ENCODE peak calls at places on chromosomes 16 and 17, in five cellular contexts. R is central memory CD8-positive, alpha-beta T cell; M is SK-N-SH treated with all-trans-retinoic acid at 6 μM for 48 hours; O is A549; D is activated naive CD4-positive, alpha-beta T cell treated with anti-CD3 and anti-CD28 coated beads, Interleukin-2, amount 50 U/mL, for 72 hours. C is an unnamed sample.

GRCh38 chr17:46212634-46213435 is 19.6 kb upstream of the KANSL1 start:
- ATAC-seq in R (peak), M (peak), O (peak), D (peak), C (peak)

GRCh38 chr17:8806206-8807069 is 7.3 kb upstream of the MFSD6L start:
- ATAC-seq in R (no peak), M (no peak), O (no peak), D (no peak), C (peak)

GRCh38 chr16:17723735-17724134 is 253.0 kb upstream of the XYLT1 start:
- ATAC-seq in R (no peak), M (no peak), O (no peak), D (no peak), C (no peak)

GRCh38 chr16:85602402-85602801 is 10.7 kb upstream of the GSE1 start:
- ATAC-seq in R (no peak), M (no peak), O (no peak), D (no peak), C (no peak)

GRCh38 chr16:49140618-49141017 is 141.0 kb downstream of the CBLN1 start:
- ATAC-seq in R (no peak), M (no peak), O (no peak), D (no peak), C (no peak)

GRCh38 chr17:44840274-44840673 is 7.4 kb upstream of the HIGD1B start:
- ATAC-seq in R (no peak), M (no peak), O (no peak), D (no peak), C (no peak)

GRCh38 chr16:56856876-56857447 is 8.0 kb upstream of the SLC12A3 start:
- ATAC-seq in R (no peak), M (no peak), O (no peak), D (no peak), C (no peak)

GRCh38 chr16:22816475-22816874 is 2.5 kb downstream of the HS3ST2 start:
- ATAC-seq in R (no peak), M (no peak), O (peak), D (no peak), C (no peak)

GRCh38 chr17:63697341-63698286 is 2.3 kb downstream of the LIMD2 start:
- ATAC-seq in R (peak), M (peak), O (peak), D (peak), C (peak)

GRCh38 chr16:79542196-79542859 is 58.2 kb downstream of the MAF start:
- ATAC-seq in R (no peak), M (no peak), O (no peak), D (no peak), C (no peak)

GRCh38 chr16:68492501-68493411 is 44.4 kb upstream of the SMPD3 start:
- ATAC-seq in R (no peak), M (no peak), O (no peak), D (no peak), C (peak)

GRCh38 chr16:85542548-85542927 is 70.6 kb upstream of the GSE1 start:
- ATAC-seq in R (no peak), M (no peak), O (no peak), D (no peak), C (no peak)

GRCh38 chr16:84563316-84563715 is 54.6 kb downstream of the COTL1 start:
- ATAC-seq in R (no peak), M (no peak), O (no peak), D (no peak), C (no peak)

GRCh38 chr17:39208136-39208535 is 8.1 kb downstream of the RPL19 start:
- ATAC-seq in R (no peak), M (no peak), O (peak), D (no peak), C (peak)

GRCh38 chr16:3520398-3520797 is 19.6 kb downstream of the CLUAP1 start:
- ATAC-seq in R (no peak), M (peak), O (no peak), D (no peak), C (no peak)

GRCh38 chr16:22189473-22190168 is 16.5 kb upstream of the EEF2K start:
- ATAC-seq in R (peak), M (no peak), O (peak), D (peak), C (peak)

GRCh38 chr17:27319536-27320221 is 25.8 kb downstream of the WSB1 start:
- ATAC-seq in R (no peak), M (peak), O (peak), D (no peak), C (peak)

GRCh38 chr16:31064882-31065461 is 9.1 kb downstream of the ZNF668 start:
- ATAC-seq in R (peak), M (peak), O (peak), D (peak), C (peak)

GRCh38 chr16:50464325-50465290 is 83.6 kb upstream of the NKD1 start:
- ATAC-seq in R (no peak), M (no peak), O (no peak), D (no peak), C (no peak)

GRCh38 chr17:44979426-44980273 is 11.5 kb upstream of the C1QL1 start:
- ATAC-seq in R (no peak), M (no peak), O (no peak), D (no peak), C (peak)

GRCh38 chr17:39235555-39236221 is 9.9 kb upstream of the STAC2 start:
- ATAC-seq in R (peak), M (peak), O (peak), D (peak), C (peak)

GRCh38 chr16:12141073-12141472 is 164.5 kb downstream of the SNX29 start:
- ATAC-seq in R (no peak), M (no peak), O (no peak), D (peak), C (peak)

GRCh38 chr17:4968916-4969550 is 1.4 kb upstream of the SPAG7 start:
- ATAC-seq in R (no peak), M (no peak), O (no peak), D (peak), C (peak)

GRCh38 chr16:2296662-2297505 is 29.0 kb upstream of the RNPS1 start:
- ATAC-seq in R (peak), M (peak), O (peak), D (peak), C (peak)

GRCh38 chr16:51951668-51952298 is 595.2 kb downstream of the TOX3 start:
- ATAC-seq in R (no peak), M (no peak), O (no peak), D (no peak), C (no peak)

GRCh38 chr17:30812218-30813177 is 12.0 kb downstream of the CRLF3 start:
- ATAC-seq in R (no peak), M (peak), O (no peak), D (peak), C (peak)

GRCh38 chr17:40311575-40311974 is 2.6 kb downstream of the RARA start:
- ATAC-seq in R (no peak), M (peak), O (no peak), D (no peak), C (peak)

GRCh38 chr16:19104591-19104990 is 9.2 kb upstream of the ITPRIPL2 start:
- ATAC-seq in R (no peak), M (no peak), O (no peak), D (no peak), C (no peak)

GRCh38 chr16:9650284-9650683 is 531.9 kb downstream of the GRIN2A start:
- ATAC-seq in R (no peak), M (no peak), O (no peak), D (no peak), C (no peak)

GRCh38 chr17:46832945-46833839 is 14.7 kb upstream of the WNT3 start:
- ATAC-seq in R (no peak), M (peak), O (no peak), D (peak), C (peak)

GRCh38 chr17:56313201-56313600 is 159.9 kb downstream of the ANKFN1 start:
- ATAC-seq in R (no peak), M (peak), O (no peak), D (no peak), C (no peak)

GRCh38 chr17:8994319-8994718 is 27.0 kb upstream of the NTN1 start:
- ATAC-seq in R (no peak), M (peak), O (peak), D (peak), C (peak)

GRCh38 chr16:85232369-85233142 is 120.3 kb upstream of the CIBAR2 start:
- ATAC-seq in R (no peak), M (no peak), O (no peak), D (no peak), C (no peak)

GRCh38 chr17:42704495-42705494 is 22.5 kb downstream of the CNTNAP1 start:
- ATAC-seq in R (no peak), M (no peak), O (no peak), D (peak), C (no peak)

GRCh38 chr17:3917391-3917931 is 1.2 kb upstream of the P2RX1 start:
- ATAC-seq in R (no peak), M (no peak), O (no peak), D (no peak), C (no peak)

GRCh38 chr17:4249452-4250029 is 14.2 kb downstream of the ANKFY1 start:
- ATAC-seq in R (no peak), M (peak), O (peak), D (peak), C (no peak)

GRCh38 chr16:20333120-20333519 is 5.8 kb upstream of the GP2 start:
- ATAC-seq in R (no peak), M (no peak), O (no peak), D (no peak), C (no peak)